ENCODE peak calls at places on chromosomes 4 and X, in ten cellular contexts. Y is Peyer's patch, A is heart right ventricle, E is psoas muscle, U is right lobe of liver, I is fibroblast of lung, D is upper lobe of left lung, N is tibial nerve, W is esophagus muscularis mucosa, R is astrocyte. K is an unnamed sample. For H3K36me3, the result is how much of the 10 kb centered on the place peaks cover.

GRCh38 chrX:14964500-14964899 is 91.3 kb downstream of the MOSPD2 start:
- DNase-seq in R (peak), Y (no peak), A (no peak), N (no peak), W (no peak), I (peak), U (no peak), D (no peak), E (no peak), K (peak)

GRCh38 chrX:154317391-154318000 is 21.9 kb downstream of the TKTL1 start:
- DNase-seq in Y (no peak), N (peak), I (peak), U (no peak), R (no peak), D (no peak), A (peak), W (no peak), E (no peak), K (peak)

GRCh38 chr4:2340272-2341061 is 78.0 kb downstream of the ZFYVE28 start:
- DNase-seq in W (no peak), A (no peak), E (no peak), U (no peak), D (peak), N (no peak), Y (no peak), R (no peak), I (no peak), K (no peak)

GRCh38 chrX:46235778-46236177 is 309.4 kb downstream of the ZNF674 start:
- DNase-seq in I (no peak), D (no peak), R (no peak), N (no peak), U (no peak), W (no peak), A (no peak), E (no peak), Y (no peak), K (peak)

GRCh38 chr4:2268357-2269205 is 6.7 kb upstream of the MXD4 start:
- DNase-seq in R (no peak), D (peak), I (no peak), U (no peak), Y (no peak), W (no peak), N (no peak), A (no peak), E (peak), K (no peak)

GRCh38 chr4:87819281-87819919 is 13.4 kb upstream of the MEPE start:
- DNase-seq in W (no peak), N (no peak), A (no peak), U (no peak), I (peak), D (no peak), R (peak), Y (no peak), E (no peak), K (peak)

GRCh38 chr4:43242611-43243010 is 350.1 kb downstream of the GRXCR1 start:
- DNase-seq in U (no peak), A (no peak), R (peak), W (no peak), I (peak), N (no peak), E (no peak), Y (no peak), D (no peak), K (peak)

GRCh38 chr4:184453402-184454160 is 20.8 kb downstream of the IRF2 start:
- DNase-seq in R (peak), Y (peak), U (no peak), N (peak), W (no peak), A (peak), E (no peak), D (no peak), I (peak), K (peak)

GRCh38 chr4:91113130-91113706 is 986.0 kb downstream of the CCSER1 start:
- DNase-seq in N (no peak), W (no peak), Y (no peak), R (peak), D (no peak), U (no peak), A (no peak), E (no peak), I (peak), K (peak)

GRCh38 chr4:110853242-110853641 is 230.4 kb upstream of the PITX2 start:
- DNase-seq in U (no peak), A (no peak), R (no peak), W (no peak), D (no peak), N (no peak), E (no peak), Y (no peak), I (no peak), K (no peak)

GRCh38 chrX:36908801-36909403 is 99.3 kb upstream of the FAM47C start:
- DNase-seq in R (peak), N (no peak), W (no peak), A (no peak), E (no peak), D (no peak), I (peak), Y (no peak), U (no peak), K (peak)

GRCh38 chrX:41491267-41492004 is 44.3 kb downstream of the NYX start:
- DNase-seq in N (no peak), I (peak), Y (no peak), W (no peak), U (no peak), D (no peak), E (peak), R (peak), A (no peak), K (peak)

GRCh38 chr4:113646456-113646809 is 115.1 kb downstream of the CAMK2D start:
- DNase-seq in I (peak), R (peak), D (no peak), N (no peak), W (no peak), U (no peak), Y (no peak), A (no peak), E (peak), K (peak)

GRCh38 chrX:9873952-9874351 is 87.7 kb downstream of the SHROOM2 start:
- DNase-seq in I (peak), D (no peak), R (no peak), W (no peak), N (no peak), Y (peak), A (no peak), E (no peak), U (no peak), K (peak)

GRCh38 chr4:112036881-112037280 is 108.4 kb upstream of the FAM241A start:
- DNase-seq in W (no peak), Y (no peak), E (no peak), A (no peak), R (no peak), I (no peak), U (no peak), N (no peak), D (no peak), K (no peak)

GRCh38 chr4:16449381-16449780 is 223.1 kb upstream of the TAPT1 start:
- DNase-seq in U (no peak), A (no peak), N (no peak), E (no peak), D (no peak), Y (no peak), W (no peak), I (no peak), R (no peak), K (no peak)

GRCh38 chrX:2708601-2709200 is 17.6 kb downstream of the CD99 start:
- DNase-seq in I (no peak), U (no peak), R (no peak), Y (peak), E (no peak), A (no peak), N (no peak), D (no peak), W (no peak), K (no peak)

GRCh38 chrX:31500920-31501319 is 429.1 kb upstream of the FTHL17 start:
- DNase-seq in W (no peak), Y (no peak), A (no peak), R (peak), N (no peak), E (no peak), U (no peak), D (no peak), I (peak), K (peak)

GRCh38 chr4:78846258-78846657 is 70.1 kb downstream of the BMP2K start:
- DNase-seq in R (no peak), U (no peak), W (no peak), A (no peak), N (no peak), E (no peak), I (peak), Y (no peak), D (no peak), K (no peak)

GRCh38 chrX:10619311-10620015 is 922 bp downstream of the MID1 start:
- DNase-seq in E (no peak), U (no peak), Y (no peak), N (no peak), I (no peak), D (no peak), W (no peak), A (no peak), R (no peak), K (no peak)

GRCh38 chr4:8051644-8052043 is 107.0 kb downstream of the ABLIM2 start:
- DNase-seq in W (no peak), A (no peak), U (no peak), D (no peak), R (no peak), N (no peak), E (no peak), I (no peak), Y (no peak), K (no peak)

GRCh38 chrX:15127010-15127409 is 142.9 kb downstream of the ASB9 start:
- DNase-seq in Y (no peak), A (no peak), E (no peak), R (no peak), N (no peak), W (no peak), U (no peak), D (no peak), I (no peak), K (no peak)

GRCh38 chrX:115191490-115192243 is 2.5 kb downstream of the RBMXL3 start:
- DNase-seq in N (no peak), U (no peak), R (no peak), A (no peak), E (no peak), I (no peak), Y (no peak), D (peak), W (no peak), K (no peak)

GRCh38 chr4:88143504-88143903 is 14.9 kb downstream of the ABCG2 start:
- DNase-seq in A (no peak), E (no peak), N (no peak), R (peak), Y (peak), I (peak), U (no peak), D (no peak), W (no peak), K (peak)

GRCh38 chr4:151721466-151721865 is 39.3 kb downstream of the GATB start:
- DNase-seq in N (peak), W (no peak), U (no peak), A (no peak), R (no peak), Y (no peak), I (no peak), E (no peak), D (no peak), K (no peak)

GRCh38 chrX:55342533-55343501 is 78.1 kb upstream of the PAGE3 start:
- DNase-seq in Y (peak), A (peak), W (no peak), E (no peak), R (no peak), I (no peak), U (no peak), D (no peak), N (peak), K (peak)

GRCh38 chr4:75736862-75737261 is 12.5 kb downstream of the USO1 start:
- DNase-seq in D (no peak), Y (no peak), U (no peak), N (no peak), I (no peak), A (no peak), R (peak), E (no peak), W (no peak), K (no peak)

GRCh38 chr4:187309456-187309855 is 585.8 kb upstream of the FAT1 start:
- DNase-seq in A (no peak), I (peak), R (peak), Y (no peak), U (no peak), E (no peak), W (no peak), D (no peak), N (no peak), K (peak)

GRCh38 chr4:8342651-8343050 is 73.1 kb downstream of the HTRA3 start:
- DNase-seq in E (no peak), W (no peak), R (no peak), U (no peak), A (no peak), I (no peak), D (no peak), N (no peak), Y (peak), K (no peak)

GRCh38 chrX:149129767-149130166 is 375.3 kb downstream of the IDS start:
- DNase-seq in E (no peak), W (no peak), N (no peak), A (no peak), I (peak), Y (no peak), U (no peak), D (no peak), R (no peak), K (peak)

GRCh38 chr4:31234494-31234893 is 514.3 kb downstream of the PCDH7 start:
- DNase-seq in N (no peak), R (no peak), E (no peak), A (no peak), D (no peak), I (no peak), W (no peak), Y (no peak), U (no peak), K (peak)

GRCh38 chr4:148770848-148771247 is 328.6 kb upstream of the NR3C2 start:
- DNase-seq in Y (no peak), R (no peak), U (no peak), I (no peak), N (no peak), A (no peak), W (no peak), D (no peak), E (no peak), K (peak)

GRCh38 chrX:50168305-50168704 is 32.5 kb downstream of the AKAP4 start:
- DNase-seq in R (no peak), W (no peak), E (no peak), D (no peak), A (no peak), I (no peak), N (no peak), U (no peak), Y (no peak), K (peak)

GRCh38 chr4:184400375-184400870 is 73.9 kb downstream of the IRF2 start:
- DNase-seq in D (no peak), W (no peak), N (peak), A (no peak), I (peak), U (no peak), R (peak), E (no peak), Y (no peak), K (peak)

GRCh38 chrX:32421266-32421665 is 790.1 kb downstream of the DMD start:
- DNase-seq in N (no peak), R (no peak), A (no peak), D (no peak), W (no peak), Y (no peak), E (no peak), I (peak), U (no peak), K (peak)

GRCh38 chr4:88356771-88357170 is 21.9 kb upstream of the HERC6 start:
- DNase-seq in Y (no peak), N (no peak), I (no peak), R (no peak), D (no peak), W (peak), U (no peak), E (no peak), A (no peak), K (peak)

GRCh38 chr4:182124359-182124758 is 118.8 kb upstream of the TENM3 start:
- DNase-seq in Y (no peak), A (no peak), D (no peak), I (no peak), U (no peak), R (no peak), N (no peak), W (no peak), E (no peak), K (no peak)

GRCh38 chr4:182126567-182126966 is 116.6 kb upstream of the TENM3 start:
- DNase-seq in D (no peak), Y (no peak), W (no peak), N (no peak), I (peak), U (no peak), R (peak), E (no peak), A (no peak), K (peak)

GRCh38 chr4:182126096-182126495 is 117.1 kb upstream of the TENM3 start:
- DNase-seq in N (no peak), I (peak), U (no peak), D (no peak), Y (no peak), E (no peak), R (peak), W (no peak), A (no peak), K (peak)
- H3K4me3 ChIP-seq in N (no peak), I (no peak), U (no peak), D (no peak), Y (no peak), E (no peak), R (peak), W (no peak), A (no peak), K (no peak)

DNA sequence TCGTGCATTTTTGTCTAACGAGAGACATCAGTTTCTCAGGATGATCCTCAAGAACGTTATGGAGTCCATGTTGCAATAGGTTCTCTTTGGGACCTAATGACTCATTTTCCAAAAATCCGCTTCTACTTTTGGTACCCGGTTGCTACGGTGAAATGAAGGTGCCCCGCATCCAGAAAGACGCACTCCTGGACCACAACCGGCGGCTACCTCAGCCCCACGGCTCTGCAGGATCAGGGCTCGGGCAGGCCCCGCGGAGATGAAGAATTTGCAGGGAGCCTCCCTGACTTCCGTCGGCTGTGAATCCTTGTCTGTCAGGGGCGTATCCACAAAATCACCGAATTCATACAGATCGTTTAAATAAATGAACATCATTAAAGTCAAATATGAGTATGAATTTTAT is 15.6 kb downstream of the GTPBP6 start:
- DNase-seq in Y (no peak), N (no peak), W (no peak), E (no peak), U (no peak), R (no peak), A (no peak), I (no peak), D (no peak), K (no peak)
- H3K36me3 ChIP-seq in Y (under half), N (under half), W (under half), E (half or more), U (under half), R (under half), A (under half), I (under half), D (half or more), K (under half)

GRCh38 chr4:177380730-177381287 is 61.4 kb downstream of the AGA start:
- DNase-seq in E (no peak), I (no peak), U (no peak), Y (no peak), R (no peak), A (no peak), W (no peak), N (no peak), D (peak), K (no peak)
- TF ChIP-seq CTCF in E (no peak), I (no peak), U (no peak), Y (no peak), R (no peak), A (no peak), W (no peak), N (no peak), D (no peak), K (no peak)

GRCh38 chrX:21943460-21944135 is 3.1 kb downstream of the SMS start:
- DNase-seq in D (no peak), U (no peak), E (no peak), R (peak), Y (no peak), N (no peak), W (no peak), A (no peak), I (peak), K (peak)
- H3K4me3 ChIP-seq in D (no peak), U (no peak), E (no peak), R (peak), Y (no peak), N (no peak), W (no peak), A (no peak), I (no peak), K (no peak)

GRCh38 chr4:118798658-118799057 is 37.3 kb downstream of the SEC24D start:
- DNase-seq in W (no peak), N (no peak), R (no peak), E (no peak), D (no peak), I (no peak), Y (no peak), A (no peak), U (no peak), K (no peak)
- H3K36me3 ChIP-seq in W (under half), N (under half), R (half or more), E (half or more), D (under half), I (under half), Y (under half), A (under half), U (under half), K (under half)